ENCODE peak calls at places on chromosomes 2 and 18, in four cellular contexts. A is GM20000, L is ovary, Y is testis. K is an unnamed sample.

GRCh38 chr2:179106342-179107178 is 56.6 kb upstream of the CCDC141 start:
- DNase-seq in A (no peak), L (no peak), Y (peak; percentile 20), K (peak; percentile 94)

GRCh38 chr18:26022585-26022984 is 67.8 kb downstream of the SS18 start:
- DNase-seq in A (no peak), L (no peak), Y (no peak), K (no peak)

GRCh38 chr2:11925295-11925694 is 178.9 kb downstream of the LPIN1 start:
- DNase-seq in A (no peak), L (no peak), Y (no peak), K (no peak)

GRCh38 chr2:130837175-130837810 is 579 bp downstream of the ARHGEF4 start:
- DNase-seq in A (no peak), L (no peak), Y (no peak), K (no peak)

GRCh38 chr2:106104332-106105062 is 89.6 kb downstream of the UXS1 start:
- DNase-seq in A (peak; percentile 76), L (peak; percentile 42), Y (peak; percentile 66), K (no peak)

GRCh38 chr18:74457743-74458465 is 796 bp upstream of the DIPK1C start:
- DNase-seq in A (no peak), L (no peak), Y (peak; percentile 90), K (no peak)

GRCh38 chr2:123495241-123495640 is 529.8 kb upstream of the CNTNAP5 start:
- DNase-seq in A (no peak), L (no peak), Y (no peak), K (no peak)

GRCh38 chr2:33022395-33022985 is 75.7 kb downstream of the LTBP1 start:
- DNase-seq in A (no peak), L (no peak), Y (no peak), K (no peak)

GRCh38 chr2:211055438-211055837 is 499.0 kb downstream of the CPS1 start:
- DNase-seq in A (no peak), L (no peak), Y (peak; percentile 46), K (no peak)

GRCh38 chr18:24214913-24215312 is 76.1 kb downstream of the CABYR start:
- DNase-seq in A (no peak), L (no peak), Y (no peak), K (no peak)

GRCh38 chr2:67567866-67568265 is 170.7 kb downstream of the ETAA1 start:
- DNase-seq in A (no peak), L (no peak), Y (no peak), K (no peak)

GRCh38 chr2:7844414-7844961 is 837.4 kb upstream of the ID2 start:
- DNase-seq in A (no peak), L (no peak), Y (no peak), K (no peak)

GRCh38 chr2:86249176-86249842 is 50.1 kb downstream of the MRPL35 start:
- DNase-seq in A (no peak), L (peak; percentile 49), Y (no peak), K (peak; percentile 89)

GRCh38 chr2:95271381-95271971 is 2.8 kb upstream of the PROM2 start:
- DNase-seq in A (no peak), L (no peak), Y (no peak), K (no peak)

GRCh38 chr2:29755829-29756228 is 165.6 kb downstream of the ALK start:
- DNase-seq in A (no peak), L (no peak), Y (peak; percentile 51), K (no peak)

GRCh38 chr2:235170536-235171510 is 219.0 kb downstream of the SH3BP4 start:
- DNase-seq in A (no peak), L (no peak), Y (no peak), K (no peak)

GRCh38 chr18:24208270-24209035 is 69.6 kb downstream of the CABYR start:
- DNase-seq in A (no peak), L (no peak), Y (no peak), K (no peak)

GRCh38 chr2:156666130-156666785 is 230.1 kb downstream of the GPD2 start:
- DNase-seq in A (no peak), L (no peak), Y (no peak), K (no peak)

GRCh38 chr2:85421706-85422457 is 3.4 kb downstream of the SH2D6 start:
- DNase-seq in A (no peak), L (no peak), Y (no peak), K (no peak)

GRCh38 chr2:191748050-191748449 is 70.1 kb downstream of the NABP1 start:
- DNase-seq in A (no peak), L (no peak), Y (no peak), K (no peak)

GRCh38 chr2:3651686-3652516 is 6.1 kb upstream of the ALLC start:
- DNase-seq in A (peak; percentile 90), L (peak; percentile 72), Y (peak; percentile 63), K (no peak)

GRCh38 chr2:15456343-15456742 is 104.8 kb downstream of the NBAS start:
- DNase-seq in A (no peak), L (no peak), Y (no peak), K (no peak)

GRCh38 chr2:53859354-53860159 is at the start of gene GPR75:
- DNase-seq in A (no peak), L (peak; percentile 45), Y (no peak), K (no peak)

GRCh38 chr2:197011777-197012641 is 85.5 kb upstream of the PGAP1 start:
- DNase-seq in A (peak; percentile 63), L (no peak), Y (peak; percentile 22), K (no peak)

GRCh38 chr2:64035067-64035942 is 16.1 kb upstream of the VPS54 start:
- DNase-seq in A (no peak), L (no peak), Y (no peak), K (no peak)

GRCh38 chr2:36322108-36322507 is 33.5 kb upstream of the CRIM1 start:
- DNase-seq in A (no peak), L (no peak), Y (peak; percentile 41), K (peak; percentile 19)

GRCh38 chr2:67329513-67329912 is 67.6 kb upstream of the ETAA1 start:
- DNase-seq in A (no peak), L (no peak), Y (no peak), K (no peak)

GRCh38 chr2:16626997-16627605 is 38.5 kb downstream of the CYRIA start:
- DNase-seq in A (no peak), L (no peak), Y (no peak), K (no peak)

GRCh38 chr18:1914489-1914888 is 656.8 kb downstream of the METTL4 start:
- DNase-seq in A (no peak), L (no peak), Y (no peak), K (no peak)

GRCh38 chr18:12307871-12308385 is at the start of gene TUBB6:
- DNase-seq in A (peak; percentile 97), L (peak; percentile 77), Y (peak; percentile 68), K (no peak)

GRCh38 chr2:190911813-190912212 is 31.2 kb downstream of the GLS start:
- DNase-seq in A (peak; percentile 20), L (no peak), Y (no peak), K (peak; percentile 12)

GRCh38 chr2:27407798-27408491 is 1.4 kb downstream of the PPM1G start:
- DNase-seq in A (peak; percentile 10), L (no peak), Y (peak; percentile 39), K (peak; percentile 46)
- TF ChIP-seq CTCF in A (no peak), L (no peak), Y (peak; percentile 46), K (peak; percentile 54)

GRCh38 chr2:40120021-40120420 is 331.9 kb downstream of the SLC8A1 start:
- DNase-seq in A (no peak), L (no peak), Y (no peak), K (no peak)
- TF ChIP-seq CTCF in A (no peak), L (no peak), Y (no peak), K (no peak)

GRCh38 chr2:182067393-182067792 is 81.7 kb downstream of the PPP1R1C start:
- DNase-seq in A (no peak), L (no peak), Y (no peak), K (no peak)
- TF ChIP-seq CTCF in A (no peak), L (no peak), Y (no peak), K (no peak)

GRCh38 chr2:140863713-140864112 is 1267.1 kb downstream of the LRP1B start:
- DNase-seq in A (peak; percentile 7), L (no peak), Y (no peak), K (peak; percentile 38)
- TF ChIP-seq CTCF in A (peak; percentile 47), L (no peak), Y (peak; percentile 14), K (no peak)

DNA sequence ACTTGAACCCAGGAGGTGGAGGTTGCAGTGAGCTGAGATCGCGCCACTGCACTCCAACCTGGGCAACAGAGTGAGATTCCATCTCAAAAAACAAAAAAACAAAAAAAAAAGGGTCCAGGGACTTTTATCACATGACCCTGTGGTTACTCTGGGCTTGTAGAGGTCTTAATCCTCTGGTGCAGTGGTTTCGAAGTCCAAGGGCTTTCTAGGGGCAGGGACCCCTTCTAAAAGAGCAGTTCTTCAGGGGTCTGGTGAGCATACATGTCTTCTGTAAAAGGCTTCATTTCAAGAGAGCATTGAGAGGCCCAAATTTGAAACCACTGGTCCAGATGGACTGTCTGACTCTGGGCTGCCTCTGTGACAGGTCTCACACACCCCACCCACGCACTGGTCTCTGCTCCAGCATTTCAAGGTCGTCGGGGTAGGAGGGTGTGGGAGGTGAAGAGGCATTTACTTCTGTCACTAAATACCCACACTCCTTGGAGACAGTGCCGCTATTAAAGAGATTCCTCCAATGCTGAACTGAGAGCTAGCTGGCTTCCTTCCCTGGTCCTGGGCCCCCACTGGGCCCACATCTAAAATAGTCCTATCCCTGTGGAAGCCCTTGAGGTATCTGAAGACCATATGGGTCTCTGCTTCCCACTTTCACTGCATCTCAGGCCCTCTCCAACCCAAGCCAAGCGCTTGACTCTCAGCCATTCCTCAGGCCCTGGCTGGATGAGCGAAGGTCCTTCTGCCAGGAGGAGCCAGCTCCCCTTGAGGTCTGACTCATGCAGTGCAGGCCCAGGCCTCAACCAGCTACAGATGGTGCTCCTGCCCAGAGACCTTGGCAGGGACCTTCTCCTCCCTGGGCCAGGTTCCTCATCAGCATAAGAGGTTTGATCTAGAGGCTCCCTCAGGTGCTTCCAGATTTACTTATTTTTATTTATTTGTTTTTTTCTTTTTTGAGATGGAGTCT is 44.8 kb downstream of the PAX8 start:
- DNase-seq in A (peak; percentile 39), L (no peak), Y (peak; percentile 58), K (no peak)
- TF ChIP-seq CTCF in A (no peak), L (no peak), Y (no peak), K (peak; percentile 28)

GRCh38 chr18:45589559-45590041 is 25.7 kb upstream of the SLC14A2 start:
- DNase-seq in A (no peak), L (no peak), Y (no peak), K (peak; percentile 96)
- TF ChIP-seq CTCF in A (no peak), L (no peak), Y (no peak), K (no peak)